ENCODE peak calls at places on chromosomes 3 and 15, in four cellular contexts. F is GM12878, N is K562, D is HepG2. S is an unnamed sample.

GRCh38 chr15:38054488-38054887 is 120.0 kb downstream of the TMCO5A start:
- DNase-seq in D (no peak), N (no peak), F (no peak), S (no peak)

GRCh38 chr3:123586131-123586530 is 1.3 kb upstream of the HACD2 start:
- DNase-seq in D (peak), N (peak), F (no peak), S (peak)

GRCh38 chr15:99476413-99477222 is 89.2 kb upstream of the MEF2A start:
- DNase-seq in N (no peak), D (peak), F (no peak), S (peak)

GRCh38 chr3:112092439-112093179 is 6.4 kb downstream of the C3orf52 start:
- DNase-seq in N (no peak), D (no peak), F (no peak), S (no peak)

GRCh38 chr3:141052570-141053069 is 1.5 kb downstream of the SPSB4 start:
- DNase-seq in D (no peak), F (no peak), N (no peak), S (no peak)

GRCh38 chr3:147589016-147589415 is 179.9 kb downstream of the ZIC1 start:
- DNase-seq in F (no peak), D (no peak), N (no peak), S (no peak)

GRCh38 chr3:168183774-168184173 is 88.0 kb upstream of the GOLIM4 start:
- DNase-seq in F (no peak), N (no peak), D (no peak), S (no peak)

GRCh38 chr15:101481917-101482525 is 7.5 kb downstream of the PCSK6 start:
- DNase-seq in F (no peak), N (no peak), D (no peak), S (no peak)

GRCh38 chr3:23303601-23304217 is 100.6 kb downstream of the UBE2E2 start:
- DNase-seq in D (no peak), N (no peak), F (no peak), S (no peak)

GRCh38 chr3:100496711-100497261 is 4.4 kb downstream of the TMEM45A start:
- DNase-seq in F (peak), D (peak), N (no peak), S (no peak)

GRCh38 chr3:147943265-147943945 is 534.2 kb downstream of the ZIC1 start:
- DNase-seq in N (no peak), F (no peak), D (no peak), S (peak)

GRCh38 chr15:74960286-74960685 is 3.7 kb upstream of the RPP25 start:
- DNase-seq in F (no peak), N (no peak), D (no peak), S (no peak)

GRCh38 chr15:68411276-68411675 is 20.7 kb downstream of the ITGA11 start:
- DNase-seq in F (no peak), N (no peak), D (no peak), S (no peak)

GRCh38 chr15:42092666-42093445 is 1.5 kb downstream of the PLA2G4D start:
- DNase-seq in N (no peak), D (no peak), F (no peak), S (no peak)

GRCh38 chr3:116112686-116113085 is 332.6 kb downstream of the LSAMP start:
- DNase-seq in N (no peak), F (no peak), D (no peak), S (no peak)

GRCh38 chr15:60793656-60794055 is 314.7 kb upstream of the ICE2 start:
- DNase-seq in N (no peak), F (no peak), D (no peak), S (no peak)

GRCh38 chr3:55721716-55722484 is 234.8 kb upstream of the WNT5A start:
- DNase-seq in N (peak), F (no peak), D (no peak), S (no peak)

GRCh38 chr15:98717942-98718341 is 69.6 kb downstream of the IGF1R start:
- DNase-seq in N (no peak), F (no peak), D (no peak), S (no peak)

GRCh38 chr3:169575381-169575780 is 88.1 kb downstream of the MECOM start:
- DNase-seq in N (no peak), D (no peak), F (no peak), S (no peak)

GRCh38 chr3:35849496-35849895 is 210.2 kb downstream of the ARPP21 start:
- DNase-seq in F (no peak), N (no peak), D (no peak), S (no peak)

GRCh38 chr3:10504161-10505049 is 981 bp downstream of the ATP2B2 start:
- DNase-seq in N (no peak), F (no peak), D (no peak), S (no peak)

GRCh38 chr3:153977148-153977547 is 144.0 kb upstream of the ARHGEF26 start:
- DNase-seq in D (no peak), F (no peak), N (no peak), S (no peak)

GRCh38 chr15:77836116-77836798 is 203.5 kb upstream of the LINGO1 start:
- DNase-seq in F (no peak), D (no peak), N (peak), S (peak)

GRCh38 chr15:63832620-63833245 is 1.0 kb downstream of the HERC1 start:
- DNase-seq in D (no peak), F (no peak), N (no peak), S (no peak)

GRCh38 chr15:101538177-101538576 is 48.7 kb upstream of the PCSK6 start:
- DNase-seq in N (no peak), F (no peak), D (no peak), S (no peak)

GRCh38 chr3:32819581-32820348 is 2.0 kb downstream of the TRIM71 start:
- DNase-seq in N (no peak), F (no peak), D (no peak), S (no peak)

GRCh38 chr3:55815262-55815661 is 328.2 kb upstream of the WNT5A start:
- DNase-seq in D (no peak), F (no peak), N (no peak), S (no peak)

GRCh38 chr3:13414040-13414729 is 5.9 kb downstream of the NUP210 start:
- DNase-seq in D (no peak), N (peak), F (peak), S (no peak)

GRCh38 chr15:94722025-94722636 is 490.8 kb downstream of the MCTP2 start:
- DNase-seq in D (no peak), N (no peak), F (no peak), S (no peak)

GRCh38 chr3:55491296-55491816 is 4.2 kb upstream of the WNT5A start:
- DNase-seq in D (no peak), F (no peak), N (no peak), S (no peak)

GRCh38 chr15:29090617-29091466 is 178.8 kb downstream of the NSMCE3 start:
- DNase-seq in F (no peak), D (peak), N (peak), S (peak)

GRCh38 chr15:77550275-77551251 is 82.1 kb downstream of the LINGO1 start:
- DNase-seq in F (no peak), D (no peak), N (no peak), S (no peak)

GRCh38 chr15:74251187-74251811 is 15.2 kb downstream of the CCDC33 start:
- DNase-seq in D (no peak), N (no peak), F (no peak), S (no peak)

GRCh38 chr3:10941972-10942371 is 50.6 kb upstream of the SLC6A1 start:
- DNase-seq in D (no peak), N (peak), F (no peak), S (no peak)

GRCh38 chr3:175208316-175208715 is 349.2 kb downstream of the NAALADL2 start:
- DNase-seq in F (no peak), D (no peak), N (no peak), S (no peak)

GRCh38 chr3:48595526-48596121 is 495 bp upstream of the COL7A1 start:
- DNase-seq in D (peak), F (no peak), N (peak), S (peak)

GRCh38 chr3:42032693-42033349 is 58.3 kb upstream of the TRAK1 start:
- DNase-seq in F (no peak), N (no peak), D (peak), S (no peak)

GRCh38 chr15:63136742-63137141 is 15.1 kb downstream of the LACTB start:
- DNase-seq in D (no peak), N (no peak), F (no peak), S (no peak)

GRCh38 chr3:157794771-157795170 is 291.6 kb upstream of the VEPH1 start:
- DNase-seq in N (no peak), D (no peak), F (no peak), S (no peak)

GRCh38 chr3:184110316-184110725 is 13.5 kb downstream of the HTR3E start:
- DNase-seq in N (no peak), D (peak), F (no peak), S (no peak)
- TF ChIP-seq CHD4 in N (no peak), D (no peak), F (no peak), S (no peak)

GRCh38 chr3:53949541-53949940 is 57.9 kb upstream of the SELENOK start:
- DNase-seq in F (no peak), D (no peak), N (no peak), S (no peak)
- TF ChIP-seq CHD4 in F (no peak), D (no peak), N (no peak), S (no peak)

GRCh38 chr3:71150293-71150954 is 433.1 kb downstream of the FOXP1 start:
- DNase-seq in F (no peak), N (no peak), D (no peak), S (no peak)
- TF ChIP-seq CHD4 in F (no peak), N (no peak), D (no peak), S (no peak)

GRCh38 chr3:47409688-47410416 is 29.0 kb downstream of the PTPN23 start:
- DNase-seq in N (no peak), F (no peak), D (no peak), S (no peak)
- TF ChIP-seq CHD4 in N (no peak), F (no peak), D (no peak), S (no peak)

GRCh38 chr3:28286595-28286994 is 45.2 kb downstream of the CMC1 start:
- DNase-seq in F (peak), N (peak), D (peak), S (peak)
- TF ChIP-seq CHD4 in F (no peak), N (no peak), D (no peak), S (no peak)

GRCh38 chr15:49900036-49900435 is 219.0 kb downstream of the ATP8B4 start:
- DNase-seq in D (no peak), F (no peak), N (no peak), S (no peak)
- TF ChIP-seq CHD4 in D (no peak), F (no peak), N (no peak), S (no peak)

S was measured in A549.